ENCODE peak calls at places on chromosomes 13 and 19, in ten cellular contexts. One of them, this sample, is unnamed.

GRCh38 chr19:48878219-48879024 is 6.2 kb downstream of the PPP1R15A start:
- DNase-seq in PC-3: no peak
- DNase-seq in astrocyte of the hippocampus: no peak
- DNase-seq in WTC11: no peak
- DNase-seq in 8988T: no peak
- DNase-seq in HL-60: no peak
- DNase-seq in activated T-helper 1 cell treated with Interleukin-2 at 50 U/mL for 16 hours: no peak
- DNase-seq in T-helper 22 cell: no peak
- DNase-seq in OCI-LY7: no peak
- DNase-seq in NCI-H345: no peak
- DNase-seq in this sample: no peak

GRCh38 chr13:109859898-109860297 is 73.5 kb upstream of the IRS2 start:
- DNase-seq in activated T-helper 1 cell treated with Interleukin-2 at 50 U/mL for 16 hours: no peak
- DNase-seq in PC-3: peak
- DNase-seq in T-helper 22 cell: no peak
- DNase-seq in 8988T: no peak
- DNase-seq in NCI-H345: no peak
- DNase-seq in astrocyte of the hippocampus: no peak
- DNase-seq in WTC11: no peak
- DNase-seq in OCI-LY7: no peak
- DNase-seq in HL-60: no peak
- DNase-seq in this sample: no peak

GRCh38 chr19:1408300-1409203 is 1.2 kb downstream of the DAZAP1 start:
- DNase-seq in WTC11: peak
- DNase-seq in astrocyte of the hippocampus: peak
- DNase-seq in PC-3: peak
- DNase-seq in 8988T: no peak
- DNase-seq in OCI-LY7: peak
- DNase-seq in NCI-H345: no peak
- DNase-seq in HL-60: no peak
- DNase-seq in activated T-helper 1 cell treated with Interleukin-2 at 50 U/mL for 16 hours: peak
- DNase-seq in T-helper 22 cell: peak
- DNase-seq in this sample: no peak

GRCh38 chr19:49492573-49493411 is 3.4 kb upstream of the RPS11 start:
- DNase-seq in NCI-H345: no peak
- DNase-seq in PC-3: peak
- DNase-seq in 8988T: no peak
- DNase-seq in WTC11: no peak
- DNase-seq in OCI-LY7: peak
- DNase-seq in astrocyte of the hippocampus: no peak
- DNase-seq in T-helper 22 cell: no peak
- DNase-seq in HL-60: no peak
- DNase-seq in activated T-helper 1 cell treated with Interleukin-2 at 50 U/mL for 16 hours: no peak
- DNase-seq in this sample: no peak

GRCh38 chr19:46617566-46618079 is 7.3 kb downstream of the PTGIR start:
- DNase-seq in OCI-LY7: no peak
- DNase-seq in HL-60: no peak
- DNase-seq in WTC11: no peak
- DNase-seq in activated T-helper 1 cell treated with Interleukin-2 at 50 U/mL for 16 hours: no peak
- DNase-seq in PC-3: no peak
- DNase-seq in 8988T: no peak
- DNase-seq in T-helper 22 cell: no peak
- DNase-seq in astrocyte of the hippocampus: no peak
- DNase-seq in NCI-H345: no peak
- DNase-seq in this sample: no peak

GRCh38 chr13:84651288-84651687 is 769.0 kb upstream of the SLITRK1 start:
- DNase-seq in astrocyte of the hippocampus: peak
- DNase-seq in HL-60: no peak
- DNase-seq in NCI-H345: no peak
- DNase-seq in activated T-helper 1 cell treated with Interleukin-2 at 50 U/mL for 16 hours: no peak
- DNase-seq in WTC11: no peak
- DNase-seq in T-helper 22 cell: no peak
- DNase-seq in 8988T: no peak
- DNase-seq in PC-3: peak
- DNase-seq in OCI-LY7: no peak
- DNase-seq in this sample: no peak

GRCh38 chr13:31035162-31035951 is 102.9 kb downstream of the TEX26 start:
- DNase-seq in HL-60: no peak
- DNase-seq in astrocyte of the hippocampus: peak
- DNase-seq in OCI-LY7: no peak
- DNase-seq in WTC11: no peak
- DNase-seq in 8988T: no peak
- DNase-seq in T-helper 22 cell: no peak
- DNase-seq in activated T-helper 1 cell treated with Interleukin-2 at 50 U/mL for 16 hours: no peak
- DNase-seq in NCI-H345: no peak
- DNase-seq in PC-3: no peak
- DNase-seq in this sample: no peak

GRCh38 chr13:46751811-46752635 is 44.9 kb downstream of the ESD start:
- DNase-seq in OCI-LY7: peak
- DNase-seq in T-helper 22 cell: peak
- DNase-seq in HL-60: peak
- DNase-seq in astrocyte of the hippocampus: peak
- DNase-seq in WTC11: no peak
- DNase-seq in NCI-H345: no peak
- DNase-seq in 8988T: no peak
- DNase-seq in PC-3: no peak
- DNase-seq in activated T-helper 1 cell treated with Interleukin-2 at 50 U/mL for 16 hours: peak
- DNase-seq in this sample: peak

GRCh38 chr19:6753178-6754031 is 13.8 kb downstream of the SH2D3A start:
- DNase-seq in astrocyte of the hippocampus: peak
- DNase-seq in 8988T: peak
- DNase-seq in T-helper 22 cell: peak
- DNase-seq in activated T-helper 1 cell treated with Interleukin-2 at 50 U/mL for 16 hours: peak
- DNase-seq in WTC11: peak
- DNase-seq in PC-3: peak
- DNase-seq in NCI-H345: no peak
- DNase-seq in OCI-LY7: peak
- DNase-seq in HL-60: peak
- DNase-seq in this sample: peak

GRCh38 chr13:110017379-110017778 is 231.0 kb upstream of the IRS2 start:
- DNase-seq in PC-3: peak
- DNase-seq in WTC11: peak
- DNase-seq in astrocyte of the hippocampus: peak
- DNase-seq in T-helper 22 cell: no peak
- DNase-seq in OCI-LY7: no peak
- DNase-seq in activated T-helper 1 cell treated with Interleukin-2 at 50 U/mL for 16 hours: no peak
- DNase-seq in HL-60: no peak
- DNase-seq in NCI-H345: no peak
- DNase-seq in 8988T: peak
- DNase-seq in this sample: no peak

GRCh38 chr13:34031629-34032028 is 213.7 kb downstream of the RFC3 start:
- DNase-seq in OCI-LY7: no peak
- DNase-seq in HL-60: no peak
- DNase-seq in PC-3: no peak
- DNase-seq in WTC11: no peak
- DNase-seq in astrocyte of the hippocampus: no peak
- DNase-seq in T-helper 22 cell: no peak
- DNase-seq in NCI-H345: no peak
- DNase-seq in 8988T: no peak
- DNase-seq in activated T-helper 1 cell treated with Interleukin-2 at 50 U/mL for 16 hours: no peak
- DNase-seq in this sample: no peak

GRCh38 chr13:77985866-77986636 is 67.4 kb upstream of the EDNRB start:
- DNase-seq in activated T-helper 1 cell treated with Interleukin-2 at 50 U/mL for 16 hours: no peak
- DNase-seq in NCI-H345: no peak
- DNase-seq in 8988T: no peak
- DNase-seq in astrocyte of the hippocampus: no peak
- DNase-seq in OCI-LY7: no peak
- DNase-seq in T-helper 22 cell: no peak
- DNase-seq in HL-60: no peak
- DNase-seq in WTC11: no peak
- DNase-seq in PC-3: no peak
- DNase-seq in this sample: no peak

GRCh38 chr19:7694499-7694898 is 7.4 kb downstream of the FCER2 start:
- DNase-seq in PC-3: no peak
- DNase-seq in activated T-helper 1 cell treated with Interleukin-2 at 50 U/mL for 16 hours: no peak
- DNase-seq in astrocyte of the hippocampus: no peak
- DNase-seq in 8988T: no peak
- DNase-seq in NCI-H345: no peak
- DNase-seq in OCI-LY7: no peak
- DNase-seq in WTC11: no peak
- DNase-seq in HL-60: no peak
- DNase-seq in T-helper 22 cell: no peak
- DNase-seq in this sample: no peak

GRCh38 chr19:55348317-55349034 is 6.0 kb downstream of the COX6B2 start:
- DNase-seq in HL-60: no peak
- DNase-seq in T-helper 22 cell: no peak
- DNase-seq in PC-3: no peak
- DNase-seq in OCI-LY7: no peak
- DNase-seq in NCI-H345: no peak
- DNase-seq in WTC11: peak
- DNase-seq in 8988T: no peak
- DNase-seq in astrocyte of the hippocampus: no peak
- DNase-seq in activated T-helper 1 cell treated with Interleukin-2 at 50 U/mL for 16 hours: no peak
- DNase-seq in this sample: no peak

GRCh38 chr19:42542791-42543190 is 14.5 kb upstream of the CEACAM1 start:
- DNase-seq in astrocyte of the hippocampus: no peak
- DNase-seq in NCI-H345: no peak
- DNase-seq in HL-60: no peak
- DNase-seq in 8988T: no peak
- DNase-seq in activated T-helper 1 cell treated with Interleukin-2 at 50 U/mL for 16 hours: no peak
- DNase-seq in T-helper 22 cell: no peak
- DNase-seq in PC-3: no peak
- DNase-seq in OCI-LY7: no peak
- DNase-seq in WTC11: no peak
- DNase-seq in this sample: no peak

GRCh38 chr19:28718909-28719308 is 494.0 kb downstream of the UQCRFS1 start:
- DNase-seq in HL-60: no peak
- DNase-seq in T-helper 22 cell: no peak
- DNase-seq in activated T-helper 1 cell treated with Interleukin-2 at 50 U/mL for 16 hours: no peak
- DNase-seq in OCI-LY7: no peak
- DNase-seq in 8988T: no peak
- DNase-seq in WTC11: no peak
- DNase-seq in astrocyte of the hippocampus: no peak
- DNase-seq in PC-3: no peak
- DNase-seq in NCI-H345: no peak
- DNase-seq in this sample: no peak

GRCh38 chr13:21330126-21330861 is 128.8 kb downstream of the ZDHHC20 start:
- DNase-seq in 8988T: no peak
- DNase-seq in PC-3: no peak
- DNase-seq in OCI-LY7: no peak
- DNase-seq in NCI-H345: no peak
- DNase-seq in astrocyte of the hippocampus: no peak
- DNase-seq in WTC11: no peak
- DNase-seq in HL-60: no peak
- DNase-seq in T-helper 22 cell: no peak
- DNase-seq in activated T-helper 1 cell treated with Interleukin-2 at 50 U/mL for 16 hours: no peak
- DNase-seq in this sample: peak

GRCh38 chr19:17488593-17489391 is 18.5 kb downstream of the SLC27A1 start:
- DNase-seq in astrocyte of the hippocampus: peak
- DNase-seq in T-helper 22 cell: peak
- DNase-seq in NCI-H345: peak
- DNase-seq in PC-3: peak
- DNase-seq in 8988T: no peak
- DNase-seq in WTC11: peak
- DNase-seq in HL-60: no peak
- DNase-seq in OCI-LY7: peak
- DNase-seq in activated T-helper 1 cell treated with Interleukin-2 at 50 U/mL for 16 hours: peak
- DNase-seq in this sample: no peak

GRCh38 chr19:13018037-13018914 is 23.0 kb downstream of the NFIX start:
- DNase-seq in 8988T: no peak
- DNase-seq in activated T-helper 1 cell treated with Interleukin-2 at 50 U/mL for 16 hours: no peak
- DNase-seq in astrocyte of the hippocampus: peak
- DNase-seq in HL-60: no peak
- DNase-seq in PC-3: peak
- DNase-seq in WTC11: peak
- DNase-seq in NCI-H345: no peak
- DNase-seq in T-helper 22 cell: no peak
- DNase-seq in OCI-LY7: no peak
- DNase-seq in this sample: no peak

GRCh38 chr19:33690461-33691427 is 69.0 kb downstream of the CHST8 start:
- DNase-seq in PC-3: peak
- DNase-seq in OCI-LY7: no peak
- DNase-seq in astrocyte of the hippocampus: peak
- DNase-seq in NCI-H345: peak
- DNase-seq in 8988T: no peak
- DNase-seq in WTC11: no peak
- DNase-seq in T-helper 22 cell: no peak
- DNase-seq in HL-60: no peak
- DNase-seq in activated T-helper 1 cell treated with Interleukin-2 at 50 U/mL for 16 hours: no peak
- DNase-seq in this sample: no peak

GRCh38 chr13:45331981-45332830 is 8.8 kb downstream of the TPT1 start:
- DNase-seq in 8988T: no peak
- DNase-seq in NCI-H345: no peak
- DNase-seq in WTC11: no peak
- DNase-seq in T-helper 22 cell: no peak
- DNase-seq in PC-3: peak
- DNase-seq in astrocyte of the hippocampus: peak
- DNase-seq in activated T-helper 1 cell treated with Interleukin-2 at 50 U/mL for 16 hours: no peak
- DNase-seq in OCI-LY7: no peak
- DNase-seq in HL-60: no peak
- DNase-seq in this sample: no peak

GRCh38 chr19:42114412-42114811 is 17.8 kb downstream of the POU2F2 start:
- DNase-seq in OCI-LY7: peak
- DNase-seq in T-helper 22 cell: no peak
- DNase-seq in WTC11: no peak
- DNase-seq in 8988T: no peak
- DNase-seq in astrocyte of the hippocampus: no peak
- DNase-seq in activated T-helper 1 cell treated with Interleukin-2 at 50 U/mL for 16 hours: no peak
- DNase-seq in HL-60: no peak
- DNase-seq in PC-3: no peak
- DNase-seq in NCI-H345: peak
- DNase-seq in this sample: no peak

GRCh38 chr13:110815471-110816204 is 99.2 kb downstream of the ANKRD10 start:
- DNase-seq in T-helper 22 cell: no peak
- DNase-seq in activated T-helper 1 cell treated with Interleukin-2 at 50 U/mL for 16 hours: no peak
- DNase-seq in astrocyte of the hippocampus: peak
- DNase-seq in 8988T: no peak
- DNase-seq in HL-60: no peak
- DNase-seq in WTC11: no peak
- DNase-seq in NCI-H345: peak
- DNase-seq in PC-3: peak
- DNase-seq in OCI-LY7: no peak
- DNase-seq in this sample: no peak

GRCh38 chr19:6076675-6077463 is 33.4 kb downstream of the RFX2 start:
- DNase-seq in PC-3: peak
- DNase-seq in astrocyte of the hippocampus: peak
- DNase-seq in OCI-LY7: no peak
- DNase-seq in NCI-H345: no peak
- DNase-seq in WTC11: no peak
- DNase-seq in T-helper 22 cell: no peak
- DNase-seq in 8988T: no peak
- DNase-seq in activated T-helper 1 cell treated with Interleukin-2 at 50 U/mL for 16 hours: no peak
- DNase-seq in HL-60: peak
- DNase-seq in this sample: no peak

GRCh38 chr19:45645631-45646344 is 6.6 kb upstream of the EML2 start:
- DNase-seq in OCI-LY7: peak
- DNase-seq in activated T-helper 1 cell treated with Interleukin-2 at 50 U/mL for 16 hours: peak
- DNase-seq in WTC11: peak
- DNase-seq in T-helper 22 cell: peak
- DNase-seq in PC-3: peak
- DNase-seq in NCI-H345: peak
- DNase-seq in HL-60: no peak
- DNase-seq in astrocyte of the hippocampus: peak
- DNase-seq in 8988T: no peak
- DNase-seq in this sample: no peak

GRCh38 chr19:16202320-16203255 is 4.9 kb downstream of the AP1M1 start:
- DNase-seq in NCI-H345: no peak
- DNase-seq in T-helper 22 cell: no peak
- DNase-seq in activated T-helper 1 cell treated with Interleukin-2 at 50 U/mL for 16 hours: no peak
- DNase-seq in OCI-LY7: no peak
- DNase-seq in WTC11: no peak
- DNase-seq in PC-3: no peak
- DNase-seq in HL-60: no peak
- DNase-seq in 8988T: no peak
- DNase-seq in astrocyte of the hippocampus: peak
- DNase-seq in this sample: no peak

GRCh38 chr19:13012690-13013608 is 17.7 kb downstream of the NFIX start:
- DNase-seq in OCI-LY7: no peak
- DNase-seq in astrocyte of the hippocampus: peak
- DNase-seq in NCI-H345: no peak
- DNase-seq in WTC11: peak
- DNase-seq in HL-60: no peak
- DNase-seq in PC-3: peak
- DNase-seq in T-helper 22 cell: no peak
- DNase-seq in activated T-helper 1 cell treated with Interleukin-2 at 50 U/mL for 16 hours: no peak
- DNase-seq in 8988T: no peak
- DNase-seq in this sample: no peak

GRCh38 chr13:90272356-90272755 is 1075.1 kb upstream of the MIR17HG start:
- DNase-seq in 8988T: no peak
- DNase-seq in T-helper 22 cell: no peak
- DNase-seq in HL-60: no peak
- DNase-seq in NCI-H345: no peak
- DNase-seq in activated T-helper 1 cell treated with Interleukin-2 at 50 U/mL for 16 hours: no peak
- DNase-seq in WTC11: no peak
- DNase-seq in astrocyte of the hippocampus: peak
- DNase-seq in PC-3: peak
- DNase-seq in OCI-LY7: no peak
- DNase-seq in this sample: no peak

This sample was measured in GM18507.